ENCODE peak calls at places on chromosomes 16 and 17, in seven cellular contexts. N is mesendoderm, D is heart left ventricle, J is IMR-90, C is stomach, P is heart right ventricle, H is nucleus accumbens. G is an unnamed sample.

GRCh38 chr16:88072571-88073001 is 121.4 kb downstream of the BANP start:
- DNase-seq in C (no peak), N (no peak), P (no peak), H (peak; percentile 23), D (no peak), J (no peak), G (no peak)

GRCh38 chr16:85350146-85350728 is 238.0 kb upstream of the CIBAR2 start:
- DNase-seq in C (peak; percentile 69), P (no peak), J (no peak), N (no peak), D (no peak), H (no peak), G (no peak)

GRCh38 chr17:2749784-2750181 is 331 bp upstream of the CCDC92B start:
- DNase-seq in C (peak; percentile 78), D (peak; percentile 71), P (peak; percentile 57), J (peak; percentile 57), H (peak; percentile 73), N (peak; percentile 85), G (no peak)

GRCh38 chr16:88922114-88922825 is 54.7 kb downstream of the CBFA2T3 start:
- DNase-seq in N (peak; percentile 19), J (peak; percentile 39), P (peak; percentile 92), D (peak; percentile 93), C (peak; percentile 67), H (no peak), G (no peak)

GRCh38 chr16:69476920-69477418 is 52.5 kb downstream of the CYB5B start:
- DNase-seq in D (no peak), P (no peak), C (no peak), J (peak; percentile 97), N (peak; percentile 37), H (no peak), G (peak; percentile 15)

GRCh38 chr17:69213059-69213813 is 15.4 kb downstream of the ABCA10 start:
- DNase-seq in D (no peak), H (no peak), J (no peak), P (no peak), C (no peak), N (peak; percentile 61), G (no peak)

GRCh38 chr17:82985973-82986372 is 93.4 kb upstream of the METRNL start:
- DNase-seq in N (peak; percentile 14), J (peak; percentile 46), H (no peak), P (no peak), D (no peak), C (peak; percentile 38), G (no peak)

GRCh38 chr17:35217107-35217506 is 22.9 kb upstream of the SLC35G3 start:
- DNase-seq in N (no peak), J (no peak), H (no peak), D (no peak), P (no peak), C (no peak), G (no peak)

GRCh38 chr17:46020023-46020735 is 21.1 kb downstream of the STH start:
- DNase-seq in J (no peak), D (no peak), N (no peak), P (no peak), H (no peak), C (no peak), G (no peak)

GRCh38 chr16:6571044-6571443 is 761.6 kb upstream of the RBFOX1 start:
- DNase-seq in N (peak; percentile 52), C (no peak), J (no peak), D (no peak), P (no peak), H (no peak), G (no peak)

GRCh38 chr16:47311738-47312505 is 148.9 kb downstream of the ITFG1 start:
- DNase-seq in H (peak; percentile 63), D (no peak), C (no peak), N (peak; percentile 29), J (peak; percentile 57), P (no peak), G (no peak)

GRCh38 chr17:32801193-32801592 is 75.7 kb downstream of the MYO1D start:
- DNase-seq in N (no peak), C (no peak), H (no peak), J (no peak), D (no peak), P (no peak), G (no peak)

GRCh38 chr16:67842509-67843342 is 606 bp downstream of the THAP11 start:
- DNase-seq in P (peak; percentile 51), H (peak; percentile 76), J (peak; percentile 46), C (peak; percentile 49), N (peak; percentile 84), D (peak; percentile 59), G (no peak)

GRCh38 chr17:50274142-50274944 is at the start of gene TMEM92:
- DNase-seq in C (peak; percentile 89), P (no peak), N (peak; percentile 94), H (no peak), D (no peak), J (no peak), G (peak; percentile 40)

GRCh38 chr16:53089434-53090270 is 34.9 kb downstream of the CHD9 start:
- DNase-seq in C (no peak), H (peak; percentile 53), N (peak; percentile 71), D (no peak), J (no peak), P (peak; percentile 65), G (no peak)

GRCh38 chr16:20871935-20872815 is 28.0 kb downstream of the DCUN1D3 start:
- DNase-seq in D (no peak), C (no peak), P (no peak), N (peak; percentile 91), J (no peak), H (no peak), G (no peak)

G was measured in DMS153.